ENCODE peak calls at places on chromosomes 1 and 21, in five cellular contexts. One of them, this sample, is unnamed. For H3K4me1 and H3K27me3, the result is how much of the 10 kb centered on the place peaks cover.

GRCh38 chr1:167467126-167467725 is 51.1 kb downstream of the CD247 start:
- DNase-seq in right cardiac atrium: no peak
- DNase-seq in lower lobe of right lung: no peak
- DNase-seq in aorta: peak
- DNase-seq in body of pancreas: no peak
- DNase-seq in this sample: peak

GRCh38 chr21:29130234-29130993 is at the start of gene MAP3K7CL:
- DNase-seq in right cardiac atrium: peak
- DNase-seq in lower lobe of right lung: no peak
- DNase-seq in aorta: peak
- DNase-seq in body of pancreas: peak
- DNase-seq in this sample: no peak

GRCh38 chr1:9413143-9413876 is 120.6 kb downstream of the SPSB1 start:
- DNase-seq in right cardiac atrium: peak
- DNase-seq in lower lobe of right lung: peak
- DNase-seq in aorta: peak
- DNase-seq in body of pancreas: peak
- DNase-seq in this sample: peak

GRCh38 chr21:45102391-45102932 is 28.1 kb downstream of the ADARB1 start:
- DNase-seq in right cardiac atrium: no peak
- DNase-seq in lower lobe of right lung: no peak
- DNase-seq in aorta: no peak
- DNase-seq in body of pancreas: no peak
- DNase-seq in this sample: no peak

GRCh38 chr1:81008298-81008697 is 792.4 kb upstream of the ADGRL2 start:
- DNase-seq in right cardiac atrium: no peak
- DNase-seq in lower lobe of right lung: no peak
- DNase-seq in aorta: no peak
- DNase-seq in body of pancreas: no peak
- DNase-seq in this sample: no peak

GRCh38 chr21:34649400-34649799 is 19.4 kb upstream of the CLIC6 start:
- DNase-seq in right cardiac atrium: no peak
- DNase-seq in lower lobe of right lung: no peak
- DNase-seq in aorta: no peak
- DNase-seq in body of pancreas: no peak
- DNase-seq in this sample: no peak

GRCh38 chr1:233828480-233828879 is 76.0 kb upstream of the SLC35F3 start:
- DNase-seq in right cardiac atrium: no peak
- DNase-seq in lower lobe of right lung: no peak
- DNase-seq in aorta: no peak
- DNase-seq in body of pancreas: no peak
- DNase-seq in this sample: no peak

GRCh38 chr1:59242345-59242744 is 54.5 kb upstream of the FGGY start:
- DNase-seq in right cardiac atrium: no peak
- DNase-seq in lower lobe of right lung: no peak
- DNase-seq in aorta: no peak
- DNase-seq in body of pancreas: no peak
- DNase-seq in this sample: no peak

GRCh38 chr1:44950434-44950833 is 36.0 kb downstream of the EIF2B3 start:
- DNase-seq in right cardiac atrium: no peak
- DNase-seq in lower lobe of right lung: no peak
- DNase-seq in aorta: no peak
- DNase-seq in body of pancreas: no peak
- DNase-seq in this sample: no peak

GRCh38 chr1:75265792-75266191 is 131.6 kb downstream of the LHX8 start:
- DNase-seq in right cardiac atrium: no peak
- DNase-seq in lower lobe of right lung: no peak
- DNase-seq in aorta: no peak
- DNase-seq in body of pancreas: no peak
- DNase-seq in this sample: no peak

GRCh38 chr1:55632906-55633305 is 417.7 kb upstream of the USP24 start:
- DNase-seq in right cardiac atrium: no peak
- DNase-seq in lower lobe of right lung: no peak
- DNase-seq in aorta: no peak
- DNase-seq in body of pancreas: no peak
- DNase-seq in this sample: no peak

GRCh38 chr1:169108897-169109560 is 2.5 kb downstream of the ATP1B1 start:
- DNase-seq in right cardiac atrium: no peak
- DNase-seq in lower lobe of right lung: no peak
- DNase-seq in aorta: no peak
- DNase-seq in body of pancreas: peak
- DNase-seq in this sample: peak

GRCh38 chr1:42938596-42939184 is 20.0 kb downstream of the SLC2A1 start:
- DNase-seq in right cardiac atrium: no peak
- DNase-seq in lower lobe of right lung: peak
- DNase-seq in aorta: peak
- DNase-seq in body of pancreas: no peak
- DNase-seq in this sample: no peak

GRCh38 chr1:42937836-42938595 is 20.7 kb downstream of the SLC2A1 start:
- DNase-seq in right cardiac atrium: no peak
- DNase-seq in lower lobe of right lung: no peak
- DNase-seq in aorta: peak
- DNase-seq in body of pancreas: no peak
- DNase-seq in this sample: peak

GRCh38 chr1:42936309-42937078 is 22.2 kb downstream of the SLC2A1 start:
- DNase-seq in right cardiac atrium: no peak
- DNase-seq in lower lobe of right lung: peak
- DNase-seq in aorta: peak
- DNase-seq in body of pancreas: no peak
- DNase-seq in this sample: peak

GRCh38 chr1:42935971-42936308 is 22.7 kb downstream of the SLC2A1 start:
- DNase-seq in right cardiac atrium: no peak
- DNase-seq in lower lobe of right lung: peak
- DNase-seq in aorta: no peak
- DNase-seq in body of pancreas: no peak
- DNase-seq in this sample: peak

GRCh38 chr1:42937141-42937696 is 21.4 kb downstream of the SLC2A1 start:
- DNase-seq in right cardiac atrium: no peak
- DNase-seq in lower lobe of right lung: no peak
- DNase-seq in aorta: peak
- DNase-seq in body of pancreas: no peak
- DNase-seq in this sample: peak
- H3K27ac ChIP-seq in right cardiac atrium: no peak
- H3K27ac ChIP-seq in lower lobe of right lung: peak
- H3K27ac ChIP-seq in aorta: no peak
- H3K27ac ChIP-seq in body of pancreas: no peak
- H3K27ac ChIP-seq in this sample: no peak

DNA sequence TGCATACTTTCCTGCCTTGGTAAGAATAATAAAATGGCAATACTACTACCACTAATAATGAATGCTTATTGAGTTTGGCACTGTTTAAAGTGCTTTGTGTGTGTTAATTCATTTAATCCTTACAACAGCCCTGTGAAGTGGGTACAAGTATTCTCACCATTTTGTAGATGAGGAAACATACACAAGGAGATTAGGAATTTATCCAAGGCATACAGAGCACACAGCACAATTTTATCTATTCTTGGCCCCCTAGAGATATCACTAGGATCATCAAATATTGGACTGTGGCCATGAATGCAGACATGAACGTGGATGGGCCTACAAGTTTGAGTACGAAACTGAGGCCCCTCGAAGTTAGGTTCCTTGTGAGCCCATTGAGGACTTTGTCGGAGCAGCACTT is 39.5 kb downstream of the TENT5C start:
- DNase-seq in right cardiac atrium: no peak
- DNase-seq in lower lobe of right lung: no peak
- DNase-seq in aorta: no peak
- DNase-seq in body of pancreas: no peak
- DNase-seq in this sample: no peak
- H3K4me1 ChIP-seq in right cardiac atrium: under half
- H3K4me1 ChIP-seq in lower lobe of right lung: under half
- H3K4me1 ChIP-seq in aorta: under half
- H3K4me1 ChIP-seq in body of pancreas: under half
- H3K4me1 ChIP-seq in this sample: under half

GRCh38 chr1:147073062-147073432 is 99.2 kb downstream of the PRKAB2 start:
- DNase-seq in right cardiac atrium: no peak
- DNase-seq in lower lobe of right lung: no peak
- DNase-seq in aorta: no peak
- DNase-seq in body of pancreas: no peak
- DNase-seq in this sample: no peak

GRCh38 chr1:147077081-147077480 is 95.2 kb downstream of the PRKAB2 start:
- DNase-seq in right cardiac atrium: no peak
- DNase-seq in lower lobe of right lung: no peak
- DNase-seq in aorta: no peak
- DNase-seq in body of pancreas: no peak
- DNase-seq in this sample: no peak

GRCh38 chr1:147072371-147073061 is 99.8 kb downstream of the PRKAB2 start:
- DNase-seq in right cardiac atrium: peak
- DNase-seq in lower lobe of right lung: no peak
- DNase-seq in aorta: no peak
- DNase-seq in body of pancreas: no peak
- DNase-seq in this sample: peak

GRCh38 chr1:147076442-147076841 is 95.8 kb downstream of the PRKAB2 start:
- DNase-seq in right cardiac atrium: no peak
- DNase-seq in lower lobe of right lung: no peak
- DNase-seq in aorta: no peak
- DNase-seq in body of pancreas: no peak
- DNase-seq in this sample: no peak

DNA sequence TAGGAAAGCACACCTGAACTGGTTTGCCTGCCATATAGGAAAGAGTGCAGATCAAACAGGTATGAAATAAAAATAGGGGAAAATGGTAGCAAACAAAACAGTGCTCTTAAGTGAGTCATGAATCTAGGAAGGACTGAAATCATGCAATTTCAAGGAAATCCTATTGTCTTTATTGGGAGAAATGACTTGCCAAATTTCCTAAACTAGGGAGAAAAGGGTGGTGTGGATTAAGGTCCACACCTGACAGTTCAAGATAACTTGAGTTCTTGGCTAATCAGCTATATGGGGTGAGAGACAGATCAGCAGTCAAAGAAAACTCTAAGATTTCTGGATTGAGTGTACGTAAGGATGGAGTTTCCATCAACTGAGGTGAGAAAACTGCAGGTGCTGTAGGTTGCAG is 101.1 kb downstream of the PRKAB2 start:
- DNase-seq in right cardiac atrium: no peak
- DNase-seq in lower lobe of right lung: no peak
- DNase-seq in aorta: no peak
- DNase-seq in body of pancreas: no peak
- DNase-seq in this sample: no peak
- H3K27me3 ChIP-seq in right cardiac atrium: under half
- H3K27me3 ChIP-seq in lower lobe of right lung: half or more
- H3K27me3 ChIP-seq in aorta: under half
- H3K27me3 ChIP-seq in body of pancreas: under half
- H3K27me3 ChIP-seq in this sample: under half

DNA sequence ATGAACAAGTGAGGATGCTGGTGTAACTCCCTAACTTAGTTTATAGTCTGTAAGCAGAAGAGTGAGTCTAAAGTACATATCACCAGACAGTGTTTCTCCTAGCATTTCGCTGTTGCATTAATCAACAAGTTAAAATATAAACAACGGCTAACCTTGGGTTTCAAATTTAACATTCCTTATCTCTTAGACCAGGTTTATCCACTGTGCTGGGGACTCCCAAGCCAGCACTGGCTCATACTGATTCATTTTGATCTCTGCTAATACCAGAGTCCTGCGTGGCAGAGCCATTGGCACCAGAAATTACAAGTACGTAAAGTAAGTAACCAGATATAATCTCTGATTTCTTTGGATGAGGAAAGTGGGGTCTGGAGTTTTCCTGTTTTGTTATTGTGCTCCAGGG is at the start of gene FMO1:
- DNase-seq in right cardiac atrium: no peak
- DNase-seq in lower lobe of right lung: no peak
- DNase-seq in aorta: no peak
- DNase-seq in body of pancreas: no peak
- DNase-seq in this sample: no peak
- H3K27ac ChIP-seq in right cardiac atrium: no peak
- H3K27ac ChIP-seq in lower lobe of right lung: no peak
- H3K27ac ChIP-seq in aorta: no peak
- H3K27ac ChIP-seq in body of pancreas: peak
- H3K27ac ChIP-seq in this sample: no peak

GRCh38 chr1:19374926-19375325 is 62.8 kb downstream of the SLC66A1 start:
- DNase-seq in right cardiac atrium: no peak
- DNase-seq in lower lobe of right lung: no peak
- DNase-seq in aorta: no peak
- DNase-seq in body of pancreas: no peak
- DNase-seq in this sample: no peak
- H3K4me1 ChIP-seq in right cardiac atrium: under half
- H3K4me1 ChIP-seq in lower lobe of right lung: under half
- H3K4me1 ChIP-seq in aorta: under half
- H3K4me1 ChIP-seq in body of pancreas: under half
- H3K4me1 ChIP-seq in this sample: under half

DNA sequence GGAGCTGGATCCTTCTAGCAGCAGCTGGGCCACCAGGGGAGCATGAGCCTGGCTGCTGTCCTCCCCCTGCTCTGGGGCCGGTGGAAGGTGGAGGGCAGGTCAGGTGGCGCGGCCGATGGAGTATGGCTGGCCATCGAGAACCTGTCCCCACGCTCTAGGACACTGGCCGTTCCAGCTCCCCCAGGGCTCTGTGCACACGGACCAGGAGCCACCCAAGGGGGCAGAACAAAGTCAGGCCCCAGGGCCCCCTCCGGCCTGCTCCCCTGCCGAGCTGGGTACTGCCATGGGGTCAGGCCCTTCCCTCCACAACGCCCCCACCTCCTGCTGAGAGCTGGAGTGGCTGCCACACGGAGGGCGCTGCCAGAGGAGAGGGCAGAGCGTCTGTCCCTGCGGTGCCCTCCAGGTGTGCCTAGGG is 4.5 kb upstream of the PLCH2 start:
- DNase-seq in right cardiac atrium: no peak
- DNase-seq in lower lobe of right lung: no peak
- DNase-seq in aorta: no peak
- DNase-seq in body of pancreas: peak
- DNase-seq in this sample: no peak
- H3K27me3 ChIP-seq in right cardiac atrium: under half
- H3K27me3 ChIP-seq in lower lobe of right lung: half or more
- H3K27me3 ChIP-seq in aorta: under half
- H3K27me3 ChIP-seq in body of pancreas: under half
- H3K27me3 ChIP-seq in this sample: under half

GRCh38 chr1:110619412-110620249 is 13.5 kb upstream of the KCNA2 start:
- DNase-seq in right cardiac atrium: peak
- DNase-seq in lower lobe of right lung: peak
- DNase-seq in aorta: peak
- DNase-seq in body of pancreas: peak
- DNase-seq in this sample: peak

GRCh38 chr1:110620250-110620615 is 14.1 kb upstream of the KCNA2 start:
- DNase-seq in right cardiac atrium: no peak
- DNase-seq in lower lobe of right lung: no peak
- DNase-seq in aorta: no peak
- DNase-seq in body of pancreas: no peak
- DNase-seq in this sample: no peak

GRCh38 chr1:110618668-110619067 is 12.5 kb upstream of the KCNA2 start:
- DNase-seq in right cardiac atrium: no peak
- DNase-seq in lower lobe of right lung: no peak
- DNase-seq in aorta: no peak
- DNase-seq in body of pancreas: no peak
- DNase-seq in this sample: no peak

GRCh38 chr1:110617589-110617988 is 11.4 kb upstream of the KCNA2 start:
- DNase-seq in right cardiac atrium: no peak
- DNase-seq in lower lobe of right lung: no peak
- DNase-seq in aorta: no peak
- DNase-seq in body of pancreas: no peak
- DNase-seq in this sample: no peak

GRCh38 chr1:110620686-110621085 is 14.5 kb upstream of the KCNA2 start:
- DNase-seq in right cardiac atrium: no peak
- DNase-seq in lower lobe of right lung: no peak
- DNase-seq in aorta: no peak
- DNase-seq in body of pancreas: no peak
- DNase-seq in this sample: no peak
- H3K27ac ChIP-seq in right cardiac atrium: no peak
- H3K27ac ChIP-seq in lower lobe of right lung: no peak
- H3K27ac ChIP-seq in aorta: no peak
- H3K27ac ChIP-seq in body of pancreas: no peak
- H3K27ac ChIP-seq in this sample: no peak

This sample was measured in upper lobe of right lung.